ENCODE peak calls at places on chromosomes 7 and 10, in seven cellular contexts. Z is HepG2, M is HCT116, Y is K562, W is GM12878, L is H1, J is SK-N-SH. O is an unnamed sample.

GRCh38 chr10:95384011-95384704 is 93.4 kb upstream of the PDLIM1 start:
- DNase-seq in Z (no peak), M (no peak), Y (no peak), W (no peak), L (no peak), J (no peak), O (no peak)

GRCh38 chr7:75866497-75867389 is 12.1 kb upstream of the RHBDD2 start:
- DNase-seq in Z (peak; percentile 70), M (peak; percentile 48), Y (peak; percentile 82), W (no peak), L (no peak), J (peak; percentile 86), O (peak; percentile 83)

GRCh38 chr10:11522821-11523245 is 88.6 kb downstream of the USP6NL start:
- DNase-seq in Z (peak; percentile 89), M (no peak), Y (no peak), W (no peak), L (no peak), J (no peak), O (no peak)

GRCh38 chr7:117119192-117119924 is 166.1 kb downstream of the ST7 start:
- DNase-seq in Z (peak; percentile 72), M (peak; percentile 62), Y (peak; percentile 60), W (peak; percentile 33), L (peak; percentile 19), J (peak; percentile 37), O (no peak)

GRCh38 chr10:3636356-3637181 is 148.4 kb downstream of the KLF6 start:
- DNase-seq in Z (no peak), M (peak; percentile 13), Y (no peak), W (no peak), L (no peak), J (peak; percentile 42), O (no peak)

GRCh38 chr7:65731562-65732035 is 141.3 kb upstream of the VKORC1L1 start:
- DNase-seq in Z (no peak), M (no peak), Y (peak; percentile 69), W (no peak), L (no peak), J (no peak), O (no peak)

GRCh38 chr7:51314041-51314440 is 2.6 kb downstream of the COBL start:
- DNase-seq in Z (no peak), M (no peak), Y (no peak), W (no peak), L (no peak), J (no peak), O (no peak)

GRCh38 chr10:4766449-4766848 is 59.6 kb upstream of the AKR1E2 start:
- DNase-seq in Z (no peak), M (no peak), Y (no peak), W (no peak), L (no peak), J (no peak), O (no peak)

DNA sequence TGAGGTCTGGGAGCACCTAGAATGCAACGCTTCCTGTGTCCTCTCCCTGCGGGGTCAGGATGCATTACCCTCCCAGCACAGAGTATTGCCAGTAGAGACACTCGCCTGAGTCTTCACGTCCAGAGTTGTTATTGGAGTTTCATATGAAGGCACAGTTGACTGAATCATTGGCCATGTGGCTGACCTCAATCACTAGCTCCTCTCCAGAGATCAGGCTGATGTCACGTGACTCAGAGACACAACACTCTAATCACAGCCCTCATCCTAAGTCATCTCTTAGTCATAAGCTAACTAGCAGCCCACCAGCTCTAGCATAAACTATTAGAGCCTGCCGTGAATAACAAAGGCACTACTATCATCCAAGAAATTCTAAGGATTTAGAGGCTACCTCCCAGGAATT is 107.8 kb downstream of the HECW1 start:
- DNase-seq in Z (no peak), M (no peak), Y (no peak), W (no peak), L (no peak), J (no peak), O (no peak)
- TF ChIP-seq JUND in Z (no peak), M (no peak), Y (no peak), W (no peak), L (no peak), J (no peak), O (no peak)

DNA sequence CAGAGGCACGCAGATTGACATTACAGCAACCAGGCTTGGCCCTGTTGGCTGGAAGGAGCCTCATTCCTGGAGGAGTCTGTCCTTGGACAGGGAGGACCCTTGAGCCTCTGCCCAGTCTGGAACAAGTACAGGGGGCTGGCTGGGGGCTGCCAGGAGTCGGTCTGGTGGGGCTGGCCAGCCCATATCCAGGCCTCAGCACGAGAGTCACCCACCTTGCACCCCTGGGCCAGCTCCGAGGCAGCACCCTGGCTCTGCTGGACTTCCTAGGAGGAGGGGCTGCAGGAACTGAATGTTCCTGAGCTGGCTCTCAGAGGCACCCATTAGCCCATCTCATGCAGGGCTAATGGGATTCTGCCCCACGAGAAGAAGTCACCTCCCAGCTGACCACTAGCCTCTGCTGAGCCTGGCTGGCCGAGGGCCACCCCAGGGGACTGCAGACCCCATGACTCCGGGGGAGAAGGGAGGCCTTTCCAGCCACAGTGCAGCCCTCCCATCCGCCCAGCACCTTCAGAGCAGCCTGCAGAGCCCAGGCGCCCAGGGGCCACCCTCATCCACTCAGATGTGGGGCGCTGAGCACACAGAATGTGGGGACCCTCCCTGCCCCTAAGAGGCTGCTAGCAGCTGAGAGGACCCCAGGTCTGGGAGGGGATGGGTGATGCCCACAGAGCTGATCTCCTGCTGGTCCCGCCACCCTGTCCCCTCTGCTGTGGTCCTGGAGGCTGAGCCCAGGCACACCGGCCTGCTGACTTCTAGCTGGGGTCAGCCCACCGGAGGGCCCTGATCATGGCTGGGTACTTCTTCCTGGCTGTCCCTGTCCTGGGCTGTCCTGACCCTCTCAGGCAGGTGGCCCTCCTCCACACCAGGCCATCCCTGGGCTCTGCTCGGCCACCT is 14.8 kb upstream of the INPP5A start:
- DNase-seq in Z (no peak), M (no peak), Y (no peak), W (no peak), L (no peak), J (peak; percentile 19), O (no peak)
- TF ChIP-seq JUND in Z (no peak), M (no peak), Y (no peak), W (no peak), L (no peak), J (no peak), O (no peak)

GRCh38 chr7:142094861-142095260 is 16.7 kb upstream of the MGAM2 start:
- DNase-seq in Z (no peak), M (no peak), Y (no peak), W (no peak), L (no peak), J (no peak), O (no peak)
- TF ChIP-seq JUND in Z (no peak), M (no peak), Y (no peak), W (no peak), L (no peak), J (no peak), O (no peak)

DNA sequence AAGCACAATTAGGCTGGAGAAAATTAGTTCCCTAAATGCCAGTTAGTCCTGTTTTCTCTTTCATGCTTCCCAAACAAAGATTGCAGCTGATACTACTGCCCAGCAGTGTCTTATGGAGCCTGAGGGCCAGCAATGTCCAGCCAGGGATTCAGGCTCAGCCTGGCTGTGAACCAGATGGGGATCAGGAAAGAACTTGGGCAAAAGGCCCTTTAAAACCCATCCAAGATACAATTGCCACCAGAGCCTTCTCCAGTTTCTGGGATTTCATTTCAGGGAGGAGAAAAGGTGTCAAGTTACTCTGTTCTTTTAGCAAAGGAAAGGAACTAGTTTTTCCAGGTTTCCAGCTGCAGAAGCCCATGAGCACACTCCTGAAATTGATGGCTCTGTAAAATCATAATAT is 533.0 kb upstream of the GHITM start:
- DNase-seq in Z (no peak), M (no peak), Y (no peak), W (no peak), L (no peak), J (peak; percentile 6), O (no peak)
- TF ChIP-seq JUND in Z (no peak), M (no peak), Y (no peak), W (no peak), L (no peak), J (no peak), O (no peak)

GRCh38 chr7:2892571-2892970 is 48.5 kb upstream of the GNA12 start:
- DNase-seq in Z (no peak), M (no peak), Y (no peak), W (no peak), L (no peak), J (no peak), O (no peak)

GRCh38 chr7:2897023-2897422 is 52.9 kb upstream of the GNA12 start:
- DNase-seq in Z (no peak), M (no peak), Y (no peak), W (no peak), L (no peak), J (no peak), O (no peak)

GRCh38 chr7:2896141-2896540 is 52.0 kb upstream of the GNA12 start:
- DNase-seq in Z (no peak), M (no peak), Y (no peak), W (no peak), L (no peak), J (peak; percentile 64), O (no peak)

GRCh38 chr7:2893411-2893861 is 49.3 kb upstream of the GNA12 start:
- DNase-seq in Z (no peak), M (no peak), Y (no peak), W (no peak), L (no peak), J (no peak), O (no peak)

GRCh38 chr7:2894118-2894940 is 50.2 kb upstream of the GNA12 start:
- DNase-seq in Z (no peak), M (no peak), Y (no peak), W (peak; percentile 51), L (no peak), J (no peak), O (no peak)
- TF ChIP-seq JUND in Z (no peak), M (no peak), Y (no peak), W (no peak), L (no peak), J (no peak), O (no peak)

GRCh38 chr7:20030417-20030816 is 186.8 kb downstream of the MACC1 start:
- DNase-seq in Z (no peak), M (no peak), Y (no peak), W (peak; percentile 45), L (no peak), J (no peak), O (no peak)

GRCh38 chr7:20035279-20035875 is 181.8 kb downstream of the MACC1 start:
- DNase-seq in Z (no peak), M (no peak), Y (no peak), W (no peak), L (no peak), J (no peak), O (no peak)

GRCh38 chr7:20030915-20031362 is 186.2 kb downstream of the MACC1 start:
- DNase-seq in Z (no peak), M (peak; percentile 2), Y (no peak), W (peak; percentile 50), L (no peak), J (no peak), O (no peak)

GRCh38 chr7:20033621-20034200 is 183.5 kb downstream of the MACC1 start:
- DNase-seq in Z (no peak), M (no peak), Y (no peak), W (no peak), L (no peak), J (no peak), O (no peak)
- TF ChIP-seq JUND in Z (no peak), M (no peak), Y (no peak), W (no peak), L (no peak), J (peak; percentile 58), O (no peak)

O was measured in T47D.